ENCODE peak calls at places on chromosomes 1 and 21, in four cellular contexts. R, P, K and Q are unnamed samples.

GRCh38 chr1:94672934-94673333 is 131.4 kb upstream of the F3 start:
- DNase-seq in R (no peak), P (no peak), K (no peak), Q (no peak)

GRCh38 chr1:145736191-145736590 is 16.9 kb downstream of the CD160 start:
- DNase-seq in R (no peak), P (no peak), K (no peak), Q (no peak)

GRCh38 chr1:164767257-164768044 is 208.5 kb downstream of the PBX1 start:
- DNase-seq in P (no peak), R (no peak), K (no peak), Q (no peak)

GRCh38 chr1:156842618-156843300 is 16.2 kb downstream of the INSRR start:
- DNase-seq in R (no peak), P (no peak), K (no peak), Q (no peak)

GRCh38 chr1:16615253-16616252 is 2.2 kb upstream of the NBPF1 start:
- DNase-seq in R (peak), K (no peak), P (no peak), Q (no peak)

GRCh38 chr1:152013664-152014237 is 20.1 kb upstream of the S100A10 start:
- DNase-seq in P (no peak), R (peak), K (no peak), Q (peak)

GRCh38 chr1:109904105-109904817 is 6.4 kb upstream of the CSF1 start:
- DNase-seq in K (peak), R (no peak), P (no peak), Q (no peak)

GRCh38 chr1:39626646-39627045 is 12.8 kb downstream of the HEYL start:
- DNase-seq in P (no peak), K (no peak), R (no peak), Q (no peak)

GRCh38 chr1:47436979-47437517 is 796 bp upstream of the FOXD2 start:
- DNase-seq in P (no peak), K (no peak), R (no peak), Q (peak)

GRCh38 chr1:146013566-146013937 is 8.0 kb downstream of the HJV start:
- DNase-seq in K (no peak), R (no peak), P (no peak), Q (no peak)

GRCh38 chr1:201889092-201889968 is 632 bp downstream of the SHISA4 start:
- DNase-seq in P (no peak), R (no peak), K (no peak), Q (no peak)

GRCh38 chr1:32249831-32250525 is 1.1 kb upstream of the LCK start:
- DNase-seq in P (peak), K (peak), R (peak), Q (no peak)

GRCh38 chr1:221022331-221022730 is 143.1 kb downstream of the HLX start:
- DNase-seq in P (no peak), K (no peak), R (no peak), Q (no peak)

GRCh38 chr1:7948950-7949349 is 8.3 kb upstream of the TNFRSF9 start:
- DNase-seq in P (no peak), K (no peak), R (no peak), Q (no peak)

GRCh38 chr21:33308586-33309490 is 15.9 kb upstream of the IFNAR1 start:
- DNase-seq in R (no peak), P (peak), K (no peak), Q (no peak)

GRCh38 chr1:236603896-236604217 is 459 bp downstream of the HEATR1 start:
- DNase-seq in K (no peak), R (peak), P (no peak), Q (peak)

GRCh38 chr1:183783342-183783741 is 21.6 kb upstream of the RGL1 start:
- DNase-seq in K (no peak), P (no peak), R (no peak), Q (no peak)

GRCh38 chr1:2801535-2802291 is at the start of gene TTC34:
- DNase-seq in K (peak), P (no peak), R (peak), Q (peak)

GRCh38 chr1:44361478-44361877 is 6.4 kb upstream of the ERI3 start:
- DNase-seq in K (no peak), R (peak), P (no peak), Q (peak)

GRCh38 chr1:215022723-215023122 is 59.8 kb upstream of the KCNK2 start:
- DNase-seq in K (no peak), R (no peak), P (no peak), Q (no peak)

GRCh38 chr1:159934136-159935039 is 9.1 kb upstream of the TAGLN2 start:
- DNase-seq in R (no peak), K (no peak), P (no peak), Q (no peak)

GRCh38 chr1:31718519-31718918 is 14.7 kb upstream of the COL16A1 start:
- DNase-seq in P (no peak), R (no peak), K (no peak), Q (no peak)

GRCh38 chr21:30251781-30252180 is 31.0 kb downstream of the KRTAP24-1 start:
- DNase-seq in K (no peak), R (no peak), P (no peak), Q (no peak)

GRCh38 chr1:51644533-51645197 is 27.8 kb downstream of the OSBPL9 start:
- DNase-seq in P (no peak), K (no peak), R (no peak), Q (no peak)

GRCh38 chr1:240235521-240236288 is 144.0 kb downstream of the FMN2 start:
- DNase-seq in K (no peak), P (no peak), R (no peak), Q (no peak)

GRCh38 chr1:97814121-97814520 is 106.7 kb downstream of the DPYD start:
- DNase-seq in R (no peak), P (no peak), K (no peak), Q (no peak)

GRCh38 chr21:27681841-27682240 is 715.0 kb upstream of the ADAMTS5 start:
- DNase-seq in R (no peak), K (no peak), P (no peak), Q (no peak)

GRCh38 chr1:81738902-81739301 is 61.8 kb upstream of the ADGRL2 start:
- DNase-seq in K (no peak), R (no peak), P (no peak), Q (no peak)

GRCh38 chr1:240906477-240906876 is 294.5 kb upstream of the GREM2 start:
- DNase-seq in R (no peak), P (no peak), K (no peak), Q (no peak)

GRCh38 chr1:214583824-214584554 is 19.0 kb upstream of the CENPF start:
- DNase-seq in K (no peak), R (no peak), P (no peak), Q (no peak)

GRCh38 chr1:51915958-51916357 is 37.4 kb upstream of the NRDC start:
- DNase-seq in K (no peak), P (no peak), R (no peak), Q (no peak)

GRCh38 chr1:155322571-155322952 is 1.9 kb downstream of the RUSC1 start:
- DNase-seq in K (no peak), R (no peak), P (no peak), Q (peak)

GRCh38 chr1:19425643-19426245 is 59.6 kb downstream of the CAPZB start:
- DNase-seq in P (no peak), K (peak), R (no peak), Q (no peak)

GRCh38 chr21:25887646-25888321 is 153.0 kb downstream of the GABPA start:
- DNase-seq in K (peak), P (no peak), R (no peak), Q (no peak)

GRCh38 chr1:43951021-43951985 is 4.6 kb downstream of the IPO13 start:
- DNase-seq in P (no peak), K (no peak), R (no peak), Q (no peak)

GRCh38 chr1:172671591-172671990 is 12.7 kb downstream of the FASLG start:
- DNase-seq in R (no peak), K (no peak), P (no peak), Q (no peak)

GRCh38 chr1:23638786-23639241 is 52.8 kb upstream of the RPL11 start:
- DNase-seq in P (no peak), R (no peak), K (no peak), Q (no peak)

GRCh38 chr1:7421471-7422075 is 349.5 kb upstream of the VAMP3 start:
- DNase-seq in P (no peak), K (no peak), R (no peak), Q (no peak)

GRCh38 chr1:29324202-29324601 is 87.9 kb downstream of the PTPRU start:
- DNase-seq in R (no peak), P (no peak), K (no peak), Q (no peak)

GRCh38 chr1:29324771-29325351 is 88.5 kb downstream of the PTPRU start:
- DNase-seq in P (no peak), K (no peak), R (peak), Q (peak)

GRCh38 chr1:29327223-29327935 is 91.1 kb downstream of the PTPRU start:
- DNase-seq in R (no peak), K (no peak), P (no peak), Q (no peak)

GRCh38 chr1:29326123-29326522 is 89.8 kb downstream of the PTPRU start:
- DNase-seq in R (no peak), P (no peak), K (no peak), Q (no peak)

DNA sequence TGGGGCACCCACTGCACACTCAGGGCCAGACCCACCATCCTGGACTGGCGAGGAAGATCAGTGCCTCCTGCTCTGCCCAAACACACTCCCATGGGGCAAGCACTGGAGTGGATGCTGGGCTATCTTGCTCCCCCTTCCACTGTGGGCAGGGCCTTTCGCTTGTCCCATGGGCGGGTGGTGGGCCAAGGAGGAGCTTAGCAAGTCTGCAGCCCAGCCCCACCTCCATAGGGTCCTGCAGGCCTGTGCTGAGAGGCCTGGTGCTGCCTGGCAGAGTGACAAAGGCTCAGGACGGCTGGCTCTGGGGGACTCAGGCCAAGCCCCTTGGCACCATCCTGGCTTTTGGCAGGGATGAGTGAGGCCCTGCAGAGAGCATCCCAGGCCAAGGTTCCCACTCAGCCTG is 89.4 kb downstream of the PTPRU start:
- DNase-seq in R (no peak), P (no peak), K (no peak), Q (no peak)
- TF ChIP-seq FOXK2 in R (no peak), P (no peak), K (no peak), Q (no peak)

GRCh38 chr1:230226004-230226800 is 159.2 kb downstream of the GALNT2 start:
- DNase-seq in P (no peak), R (no peak), K (no peak), Q (no peak)
- TF ChIP-seq FOXK2 in P (no peak), R (no peak), K (no peak), Q (no peak)

GRCh38 chr1:55632906-55633305 is 417.7 kb upstream of the USP24 start:
- DNase-seq in P (no peak), K (no peak), R (no peak), Q (peak)

GRCh38 chr1:55635856-55636255 is 420.7 kb upstream of the USP24 start:
- DNase-seq in K (no peak), R (no peak), P (no peak), Q (no peak)

GRCh38 chr1:55634516-55634915 is 419.4 kb upstream of the USP24 start:
- DNase-seq in K (no peak), R (no peak), P (no peak), Q (no peak)

GRCh38 chr1:55631508-55631907 is 416.3 kb upstream of the USP24 start:
- DNase-seq in R (no peak), P (no peak), K (no peak), Q (no peak)

GRCh38 chr1:55632058-55632457 is 416.9 kb upstream of the USP24 start:
- DNase-seq in P (no peak), R (no peak), K (no peak), Q (no peak)
- TF ChIP-seq FOXK2 in P (no peak), R (no peak), K (no peak), Q (no peak)

GRCh38 chr1:212782422-212783154 is 9.0 kb downstream of the NSL1 start:
- DNase-seq in P (no peak), R (no peak), K (peak), Q (peak)
- TF ChIP-seq FOXK2 in P (no peak), R (no peak), K (no peak), Q (no peak)